ENCODE peak calls at places on chromosome 21, in four cellular contexts. T is GM12878, C is H1, J is HepG2. I is an unnamed sample.

GRCh38 chr21:38859852-38860251 is 54.1 kb downstream of the ETS2 start:
- DNase-seq in T (no peak), C (no peak), J (no peak), I (no peak)

GRCh38 chr21:36989699-36990507 is 16.6 kb upstream of the RIPPLY3 start:
- DNase-seq in T (peak), C (peak), J (peak), I (peak)

GRCh38 chr21:26946744-26947446 is 20.0 kb downstream of the ADAMTS5 start:
- DNase-seq in T (no peak), C (no peak), J (no peak), I (no peak)

GRCh38 chr21:38095220-38095619 is 161.6 kb upstream of the KCNJ15 start:
- DNase-seq in T (no peak), C (no peak), J (no peak), I (no peak)

GRCh38 chr21:18603246-18603645 is 199.7 kb upstream of the TMPRSS15 start:
- DNase-seq in T (no peak), C (no peak), J (no peak), I (no peak)

GRCh38 chr21:36859744-36860501 is 106.5 kb downstream of the HLCS start:
- DNase-seq in T (no peak), C (peak), J (peak), I (peak)

GRCh38 chr21:37422382-37422781 is 55.8 kb downstream of the DYRK1A start:
- DNase-seq in T (no peak), C (no peak), J (no peak), I (no peak)

GRCh38 chr21:28086861-28087581 is 905.7 kb downstream of the LTN1 start:
- DNase-seq in T (no peak), C (no peak), J (no peak), I (no peak)

GRCh38 chr21:32653326-32653901 is 41.2 kb upstream of the CFAP298 start:
- DNase-seq in T (no peak), C (no peak), J (peak), I (peak)

GRCh38 chr21:25361765-25362164 is 245.5 kb downstream of the MRPL39 start:
- DNase-seq in T (no peak), C (no peak), J (no peak), I (no peak)

GRCh38 chr21:34523019-34523418 is 11.0 kb upstream of the KCNE1 start:
- DNase-seq in T (no peak), C (no peak), J (peak), I (no peak)

GRCh38 chr21:34526618-34527290 is 14.7 kb upstream of the KCNE1 start:
- DNase-seq in T (no peak), C (no peak), J (peak), I (peak)

GRCh38 chr21:34524671-34525601 is 12.9 kb upstream of the KCNE1 start:
- DNase-seq in T (no peak), C (peak), J (no peak), I (no peak)

GRCh38 chr21:34528131-34528561 is 16.1 kb upstream of the KCNE1 start:
- DNase-seq in T (no peak), C (no peak), J (no peak), I (no peak)

GRCh38 chr21:34526236-34526617 is 14.2 kb upstream of the KCNE1 start:
- DNase-seq in T (no peak), C (no peak), J (no peak), I (no peak)
- H3K9ac ChIP-seq in T (peak), C (no peak), J (peak), I (peak)

DNA sequence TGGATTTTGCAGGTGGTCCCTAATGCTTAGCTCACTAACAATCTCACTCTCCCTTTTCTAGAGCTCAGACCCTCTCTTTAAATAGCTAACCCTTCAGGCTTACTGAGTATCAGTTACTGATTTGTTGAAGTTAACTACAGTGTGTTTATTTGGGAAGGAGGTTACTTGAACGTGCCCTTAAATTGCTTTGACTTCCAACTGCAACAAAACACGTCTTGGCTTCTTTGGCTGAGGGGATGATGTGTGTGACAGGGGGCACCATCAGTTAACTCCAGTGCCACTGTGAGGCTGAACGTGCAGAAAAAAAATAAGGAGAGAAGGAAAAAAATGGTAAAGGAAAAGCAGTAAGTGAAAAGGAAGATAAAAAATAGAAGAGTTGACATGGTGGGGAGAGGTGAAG is 75.1 kb upstream of the NRIP1 start:
- DNase-seq in T (no peak), C (no peak), J (no peak), I (no peak)
- TF ChIP-seq SUZ12 in T (no peak), C (no peak), J (no peak), I (no peak)

GRCh38 chr21:42306366-42307035 is 8.7 kb downstream of the TFF3 start:
- DNase-seq in T (no peak), C (no peak), J (no peak), I (no peak)

GRCh38 chr21:42305707-42306147 is 9.5 kb downstream of the TFF3 start:
- DNase-seq in T (no peak), C (no peak), J (no peak), I (no peak)

GRCh38 chr21:42308161-42308913 is 6.9 kb downstream of the TFF3 start:
- DNase-seq in T (no peak), C (no peak), J (no peak), I (no peak)

GRCh38 chr21:42308914-42309752 is 6.1 kb downstream of the TFF3 start:
- DNase-seq in T (no peak), C (no peak), J (no peak), I (no peak)

GRCh38 chr21:42307106-42307505 is 8.1 kb downstream of the TFF3 start:
- DNase-seq in T (no peak), C (no peak), J (no peak), I (no peak)
- H3K9ac ChIP-seq in T (no peak), C (no peak), J (no peak), I (no peak)

GRCh38 chr21:41612674-41613250 is 104.8 kb upstream of the TMPRSS2 start:
- DNase-seq in T (no peak), C (peak), J (peak), I (peak)
- TF ChIP-seq SUZ12 in T (no peak), C (no peak), J (no peak), I (no peak)

GRCh38 chr21:34671891-34672290 is 3.1 kb downstream of the CLIC6 start:
- DNase-seq in T (no peak), C (no peak), J (no peak), I (no peak)

GRCh38 chr21:34668803-34669148 is at the start of gene CLIC6:
- DNase-seq in T (no peak), C (no peak), J (no peak), I (no peak)

GRCh38 chr21:34669149-34669879 is 520 bp downstream of the CLIC6 start:
- DNase-seq in T (no peak), C (peak), J (no peak), I (no peak)

GRCh38 chr21:34670962-34671348 is 2.2 kb downstream of the CLIC6 start:
- DNase-seq in T (no peak), C (no peak), J (no peak), I (no peak)

GRCh38 chr21:34670220-34670961 is 1.6 kb downstream of the CLIC6 start:
- DNase-seq in T (no peak), C (peak), J (no peak), I (no peak)
- H3K9ac ChIP-seq in T (peak), C (no peak), J (no peak), I (peak)

GRCh38 chr21:45123440-45123839 is 49.1 kb downstream of the ADARB1 start:
- DNase-seq in T (no peak), C (no peak), J (peak), I (no peak)
- TF ChIP-seq SUZ12 in T (no peak), C (no peak), J (no peak), I (no peak)

DNA sequence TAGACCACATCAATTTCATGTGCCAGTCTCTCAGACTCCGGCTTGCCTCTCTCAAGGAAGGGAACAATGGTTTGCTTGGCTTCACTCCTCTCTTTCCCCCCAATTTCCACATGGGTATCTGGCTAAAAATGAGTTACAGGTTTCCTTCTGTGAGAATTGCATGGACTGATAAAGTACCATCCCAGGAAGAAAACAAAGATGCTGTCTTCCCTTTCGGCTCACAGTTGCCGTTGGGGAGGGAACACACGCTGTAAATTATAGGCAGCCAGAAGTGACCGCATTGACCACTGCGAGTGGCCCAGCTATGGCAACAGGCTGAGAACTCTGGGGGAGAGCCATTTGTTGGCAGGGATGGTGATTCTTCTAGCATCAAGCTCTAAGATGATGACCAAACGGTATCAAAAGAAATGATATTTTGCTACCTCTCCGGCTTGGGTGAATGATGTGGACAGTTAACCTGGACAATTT is 2.8 kb downstream of the RUNX1 start:
- DNase-seq in T (no peak), C (no peak), J (no peak), I (no peak)
- H3K9ac ChIP-seq in T (peak), C (no peak), J (no peak), I (no peak)

DNA sequence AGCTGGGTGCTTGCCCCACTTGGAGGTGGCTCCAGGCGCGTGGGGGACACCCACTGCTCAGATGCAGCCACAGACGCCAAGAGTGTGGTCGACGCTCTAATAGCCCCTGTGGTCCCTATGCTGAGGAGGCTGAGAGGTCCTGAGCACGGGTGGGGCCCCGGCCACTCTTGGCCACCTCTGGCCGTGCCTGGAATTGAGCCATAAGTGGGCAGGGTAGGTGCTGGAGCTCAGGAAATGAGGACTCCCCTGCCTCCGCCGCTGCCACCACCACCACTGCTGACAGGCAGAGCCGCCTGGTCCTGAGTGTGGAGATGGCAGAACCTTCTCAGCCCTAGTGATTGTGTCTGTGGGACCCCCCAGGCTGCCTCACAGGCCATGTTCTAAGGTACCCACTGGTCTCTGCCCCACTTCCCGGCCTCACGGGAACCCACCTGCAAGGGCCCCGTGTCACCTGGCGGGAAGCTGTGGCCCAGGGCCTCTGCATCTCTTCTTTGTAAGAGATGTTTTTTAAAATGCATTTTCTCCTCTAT is 34.6 kb upstream of the DIP2A start:
- DNase-seq in T (no peak), C (no peak), J (no peak), I (no peak)
- TF ChIP-seq SUZ12 in T (no peak), C (no peak), J (no peak), I (no peak)

DNA sequence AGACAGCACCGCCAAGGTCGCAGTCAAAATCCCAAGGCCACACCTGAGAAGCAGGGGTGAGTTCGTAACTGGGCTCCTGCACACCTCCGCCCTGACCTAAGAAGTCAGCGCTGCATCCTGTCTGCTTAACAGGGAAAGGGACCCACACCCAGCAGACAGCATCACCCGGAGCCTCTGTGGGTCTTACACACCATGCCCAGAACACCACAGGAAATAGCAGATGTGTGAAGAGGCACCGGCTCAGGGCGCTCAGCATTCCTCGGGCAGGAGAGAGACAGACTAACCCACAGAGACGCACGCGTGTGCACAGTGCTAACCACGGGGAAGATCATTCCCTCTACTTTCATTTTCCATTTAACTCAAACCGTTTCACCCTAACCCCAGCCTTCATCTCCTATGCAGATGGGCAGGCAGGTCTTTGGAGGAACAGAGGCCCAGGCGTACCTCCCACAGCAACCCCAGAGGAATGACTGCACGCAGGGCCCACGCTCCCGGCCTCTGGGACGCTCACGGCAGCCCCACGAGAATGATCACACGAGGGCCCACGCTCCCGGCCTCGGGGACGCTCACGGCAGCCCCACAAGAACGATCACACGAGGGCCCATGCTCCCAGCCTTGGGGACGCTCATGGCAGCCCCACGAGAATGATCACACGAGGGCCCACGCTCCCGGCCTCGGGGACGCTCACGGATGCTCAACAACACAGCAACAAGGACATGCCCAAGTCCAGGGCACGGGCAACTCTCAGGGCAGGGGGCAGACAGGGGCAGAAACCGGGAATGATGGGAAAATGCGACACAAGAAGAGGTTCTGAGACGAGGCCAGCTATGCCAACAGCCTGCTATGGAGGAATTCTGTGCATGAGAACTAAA is 20.9 kb downstream of the POFUT2 start:
- DNase-seq in T (no peak), C (no peak), J (no peak), I (no peak)
- H3K9ac ChIP-seq in T (no peak), C (no peak), J (no peak), I (no peak)

GRCh38 chr21:31557421-31557955 is 102.0 kb upstream of the SOD1 start:
- DNase-seq in T (no peak), C (peak), J (no peak), I (no peak)
- TF ChIP-seq SUZ12 in T (no peak), C (no peak), J (no peak), I (no peak)